ENCODE peak calls at places on chromosomes 5 and 9, in eight cellular contexts. One of them, this sample, is unnamed.

GRCh38 chr5:66440202-66440680 is 156.0 kb upstream of the MAST4 start:
- DNase-seq in effector memory CD4-positive, alpha-beta T cell: no peak
- DNase-seq in AG04450: no peak
- DNase-seq in neural progenitor cell: no peak
- DNase-seq in tibial artery: peak; percentile 45
- DNase-seq in small intestine: no peak
- DNase-seq in neuronal stem cell: no peak
- DNase-seq in right cardiac atrium: no peak
- DNase-seq in this sample: peak; percentile 22

GRCh38 chr9:106075568-106075967 is 381.2 kb downstream of the TMEM38B start:
- DNase-seq in effector memory CD4-positive, alpha-beta T cell: no peak
- DNase-seq in small intestine: no peak
- DNase-seq in neural progenitor cell: no peak
- DNase-seq in AG04450: no peak
- DNase-seq in tibial artery: no peak
- DNase-seq in neuronal stem cell: no peak
- DNase-seq in right cardiac atrium: no peak
- DNase-seq in this sample: no peak

GRCh38 chr5:79105868-79106267 is 5.7 kb upstream of the BHMT start:
- DNase-seq in neural progenitor cell: no peak
- DNase-seq in tibial artery: no peak
- DNase-seq in small intestine: no peak
- DNase-seq in effector memory CD4-positive, alpha-beta T cell: no peak
- DNase-seq in right cardiac atrium: no peak
- DNase-seq in neuronal stem cell: no peak
- DNase-seq in AG04450: no peak
- DNase-seq in this sample: no peak

GRCh38 chr9:137604345-137605145 is 941 bp upstream of the ARRDC1 start:
- DNase-seq in small intestine: no peak
- DNase-seq in neural progenitor cell: peak; percentile 39
- DNase-seq in tibial artery: peak; percentile 49
- DNase-seq in right cardiac atrium: peak; percentile 65
- DNase-seq in neuronal stem cell: no peak
- DNase-seq in AG04450: no peak
- DNase-seq in effector memory CD4-positive, alpha-beta T cell: no peak
- DNase-seq in this sample: no peak

GRCh38 chr5:167642779-167643517 is 648.5 kb upstream of the WWC1 start:
- DNase-seq in neural progenitor cell: no peak
- DNase-seq in neuronal stem cell: no peak
- DNase-seq in effector memory CD4-positive, alpha-beta T cell: no peak
- DNase-seq in small intestine: no peak
- DNase-seq in AG04450: peak; percentile 21
- DNase-seq in tibial artery: no peak
- DNase-seq in right cardiac atrium: no peak
- DNase-seq in this sample: no peak

GRCh38 chr9:21993893-21994525 is at the start of gene CDKN2A:
- DNase-seq in effector memory CD4-positive, alpha-beta T cell: no peak
- DNase-seq in right cardiac atrium: peak; percentile 71
- DNase-seq in tibial artery: no peak
- DNase-seq in AG04450: no peak
- DNase-seq in neuronal stem cell: no peak
- DNase-seq in small intestine: peak; percentile 20
- DNase-seq in neural progenitor cell: peak; percentile 69
- DNase-seq in this sample: no peak

GRCh38 chr5:53334431-53334941 is 145.9 kb upstream of the FST start:
- DNase-seq in neuronal stem cell: no peak
- DNase-seq in AG04450: peak; percentile 39
- DNase-seq in effector memory CD4-positive, alpha-beta T cell: no peak
- DNase-seq in small intestine: no peak
- DNase-seq in tibial artery: no peak
- DNase-seq in right cardiac atrium: no peak
- DNase-seq in neural progenitor cell: no peak
- DNase-seq in this sample: no peak

GRCh38 chr9:8395022-8395421 is 595.4 kb upstream of the DMAC1 start:
- DNase-seq in neuronal stem cell: no peak
- DNase-seq in small intestine: no peak
- DNase-seq in AG04450: no peak
- DNase-seq in right cardiac atrium: no peak
- DNase-seq in effector memory CD4-positive, alpha-beta T cell: no peak
- DNase-seq in neural progenitor cell: no peak
- DNase-seq in tibial artery: no peak
- DNase-seq in this sample: no peak

GRCh38 chr9:96034553-96035122 is 159.1 kb downstream of the ERCC6L2 start:
- DNase-seq in small intestine: no peak
- DNase-seq in tibial artery: no peak
- DNase-seq in neuronal stem cell: no peak
- DNase-seq in neural progenitor cell: no peak
- DNase-seq in right cardiac atrium: no peak
- DNase-seq in AG04450: no peak
- DNase-seq in effector memory CD4-positive, alpha-beta T cell: no peak
- DNase-seq in this sample: no peak

GRCh38 chr9:19114680-19115270 is 12.1 kb upstream of the HAUS6 start:
- DNase-seq in effector memory CD4-positive, alpha-beta T cell: no peak
- DNase-seq in AG04450: no peak
- DNase-seq in neural progenitor cell: no peak
- DNase-seq in tibial artery: no peak
- DNase-seq in small intestine: no peak
- DNase-seq in neuronal stem cell: no peak
- DNase-seq in right cardiac atrium: no peak
- DNase-seq in this sample: no peak

GRCh38 chr9:131736440-131736839 is 3.4 kb downstream of the RAPGEF1 start:
- DNase-seq in tibial artery: no peak
- DNase-seq in small intestine: no peak
- DNase-seq in neuronal stem cell: no peak
- DNase-seq in neural progenitor cell: no peak
- DNase-seq in AG04450: no peak
- DNase-seq in effector memory CD4-positive, alpha-beta T cell: no peak
- DNase-seq in right cardiac atrium: no peak
- DNase-seq in this sample: no peak

GRCh38 chr5:170623576-170624181 is 119.9 kb downstream of the KCNIP1 start:
- DNase-seq in tibial artery: no peak
- DNase-seq in right cardiac atrium: peak; percentile 78
- DNase-seq in small intestine: no peak
- DNase-seq in neural progenitor cell: peak; percentile 83
- DNase-seq in neuronal stem cell: no peak
- DNase-seq in AG04450: peak; percentile 13
- DNase-seq in effector memory CD4-positive, alpha-beta T cell: no peak
- DNase-seq in this sample: no peak

GRCh38 chr5:32076699-32077695 is 97.1 kb downstream of the GOLPH3 start:
- DNase-seq in small intestine: peak; percentile 22
- DNase-seq in neural progenitor cell: peak; percentile 62
- DNase-seq in neuronal stem cell: peak; percentile 21
- DNase-seq in right cardiac atrium: peak; percentile 69
- DNase-seq in AG04450: peak; percentile 10
- DNase-seq in effector memory CD4-positive, alpha-beta T cell: no peak
- DNase-seq in tibial artery: peak; percentile 60
- DNase-seq in this sample: peak; percentile 50

GRCh38 chr9:95750725-95751644 is 124.5 kb upstream of the ERCC6L2 start:
- DNase-seq in neural progenitor cell: no peak
- DNase-seq in AG04450: no peak
- DNase-seq in effector memory CD4-positive, alpha-beta T cell: peak; percentile 24
- DNase-seq in neuronal stem cell: no peak
- DNase-seq in right cardiac atrium: no peak
- DNase-seq in small intestine: peak; percentile 38
- DNase-seq in tibial artery: no peak
- DNase-seq in this sample: no peak

GRCh38 chr9:135243201-135244190 is 156.0 kb downstream of the OLFM1 start:
- DNase-seq in tibial artery: no peak
- DNase-seq in neural progenitor cell: no peak
- DNase-seq in right cardiac atrium: peak; percentile 28
- DNase-seq in neuronal stem cell: no peak
- DNase-seq in AG04450: no peak
- DNase-seq in small intestine: no peak
- DNase-seq in effector memory CD4-positive, alpha-beta T cell: no peak
- DNase-seq in this sample: no peak

GRCh38 chr5:75656311-75657003 is 45.2 kb downstream of the ANKDD1B start:
- DNase-seq in right cardiac atrium: no peak
- DNase-seq in tibial artery: no peak
- DNase-seq in AG04450: no peak
- DNase-seq in small intestine: no peak
- DNase-seq in neuronal stem cell: no peak
- DNase-seq in neural progenitor cell: no peak
- DNase-seq in effector memory CD4-positive, alpha-beta T cell: no peak
- DNase-seq in this sample: no peak

GRCh38 chr9:105832311-105832710 is 138.0 kb downstream of the TMEM38B start:
- DNase-seq in small intestine: no peak
- DNase-seq in effector memory CD4-positive, alpha-beta T cell: no peak
- DNase-seq in AG04450: no peak
- DNase-seq in neural progenitor cell: no peak
- DNase-seq in neuronal stem cell: no peak
- DNase-seq in right cardiac atrium: no peak
- DNase-seq in tibial artery: no peak
- DNase-seq in this sample: no peak

GRCh38 chr5:60018091-60018490 is 124.6 kb upstream of the PDE4D start:
- DNase-seq in tibial artery: no peak
- DNase-seq in neuronal stem cell: no peak
- DNase-seq in small intestine: no peak
- DNase-seq in AG04450: no peak
- DNase-seq in right cardiac atrium: no peak
- DNase-seq in neural progenitor cell: no peak
- DNase-seq in effector memory CD4-positive, alpha-beta T cell: no peak
- DNase-seq in this sample: no peak

GRCh38 chr9:126818482-126818881 is 13.6 kb downstream of the ZBTB43 start:
- DNase-seq in tibial artery: no peak
- DNase-seq in neural progenitor cell: no peak
- DNase-seq in effector memory CD4-positive, alpha-beta T cell: no peak
- DNase-seq in neuronal stem cell: no peak
- DNase-seq in AG04450: no peak
- DNase-seq in small intestine: no peak
- DNase-seq in right cardiac atrium: no peak
- DNase-seq in this sample: no peak
- H3K9me3 ChIP-seq in tibial artery: peaks cover 17% of the 10 kb centered on the region
- H3K9me3 ChIP-seq in neural progenitor cell: peaks cover 15% of the 10 kb centered on the region
- H3K9me3 ChIP-seq in effector memory CD4-positive, alpha-beta T cell: peaks cover 3% of the 10 kb centered on the region
- H3K9me3 ChIP-seq in neuronal stem cell: peaks cover 11% of the 10 kb centered on the region
- H3K9me3 ChIP-seq in AG04450: peaks cover 20% of the 10 kb centered on the region
- H3K9me3 ChIP-seq in small intestine: no peaks in the 10 kb centered on the region
- H3K9me3 ChIP-seq in right cardiac atrium: no peaks in the 10 kb centered on the region
- H3K9me3 ChIP-seq in this sample: peaks cover 48% of the 10 kb centered on the region

GRCh38 chr9:84276741-84277140 is 63.8 kb downstream of the SLC28A3 start:
- DNase-seq in neuronal stem cell: no peak
- DNase-seq in right cardiac atrium: no peak
- DNase-seq in small intestine: no peak
- DNase-seq in tibial artery: no peak
- DNase-seq in AG04450: no peak
- DNase-seq in neural progenitor cell: peak; percentile 56
- DNase-seq in effector memory CD4-positive, alpha-beta T cell: no peak
- DNase-seq in this sample: no peak

GRCh38 chr9:84271887-84272556 is 68.5 kb downstream of the SLC28A3 start:
- DNase-seq in neural progenitor cell: peak; percentile 18
- DNase-seq in right cardiac atrium: no peak
- DNase-seq in tibial artery: no peak
- DNase-seq in AG04450: no peak
- DNase-seq in small intestine: no peak
- DNase-seq in neuronal stem cell: no peak
- DNase-seq in effector memory CD4-positive, alpha-beta T cell: no peak
- DNase-seq in this sample: no peak

GRCh38 chr9:84266087-84266561 is 74.4 kb downstream of the SLC28A3 start:
- DNase-seq in small intestine: peak; percentile 85
- DNase-seq in tibial artery: no peak
- DNase-seq in right cardiac atrium: no peak
- DNase-seq in effector memory CD4-positive, alpha-beta T cell: no peak
- DNase-seq in neural progenitor cell: peak; percentile 45
- DNase-seq in AG04450: no peak
- DNase-seq in neuronal stem cell: no peak
- DNase-seq in this sample: no peak

DNA sequence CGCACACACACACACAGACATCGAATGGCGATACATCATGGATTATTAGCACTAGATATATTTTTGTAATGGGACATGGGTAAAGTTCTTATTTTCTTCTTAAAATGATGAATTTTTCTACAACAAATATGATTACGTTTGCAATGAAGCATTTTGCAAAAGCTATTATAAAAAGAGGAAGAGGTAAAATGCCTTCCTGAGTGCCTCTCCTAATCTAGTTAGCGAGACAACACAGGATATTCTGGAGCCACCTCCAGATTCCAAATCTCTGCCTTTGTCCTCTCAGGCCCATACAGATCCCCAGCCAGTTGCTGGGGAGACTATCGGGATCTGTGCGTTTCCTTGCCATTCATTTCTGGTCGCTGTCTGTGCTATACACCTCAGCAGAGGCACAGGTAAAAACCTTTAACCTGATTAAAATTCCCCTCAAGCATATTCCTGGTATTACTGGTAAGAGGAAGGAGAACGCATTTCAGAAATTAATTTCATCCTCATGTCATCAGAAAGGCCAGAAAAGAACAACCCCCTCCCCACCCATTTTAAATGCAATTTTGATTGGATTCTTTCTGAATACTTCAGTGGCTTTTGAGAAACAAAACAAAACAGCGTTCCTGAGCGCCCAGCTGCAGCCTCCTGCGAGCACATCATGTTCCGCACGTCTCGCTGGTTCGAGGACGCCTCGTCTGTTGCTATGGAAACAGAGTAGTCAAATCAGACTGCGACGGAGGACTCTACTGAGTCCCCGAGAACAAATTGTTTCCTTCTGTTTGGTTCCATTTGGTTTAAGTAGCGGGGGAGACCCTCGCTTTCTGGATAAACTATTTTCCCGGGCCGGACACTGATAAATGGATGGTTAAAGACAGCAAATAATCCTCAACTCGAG is 69.3 kb downstream of the SLC28A3 start:
- DNase-seq in AG04450: peak; percentile 26
- DNase-seq in effector memory CD4-positive, alpha-beta T cell: no peak
- DNase-seq in neural progenitor cell: peak; percentile 94
- DNase-seq in neuronal stem cell: peak; percentile 67
- DNase-seq in tibial artery: peak; percentile 54
- DNase-seq in small intestine: peak; percentile 27
- DNase-seq in right cardiac atrium: peak; percentile 75
- DNase-seq in this sample: peak; percentile 41
- H3K27ac ChIP-seq in AG04450: no peak overlapping the region
- H3K27ac ChIP-seq in effector memory CD4-positive, alpha-beta T cell: no peak overlapping the region
- H3K27ac ChIP-seq in neural progenitor cell: no peak overlapping the region
- H3K27ac ChIP-seq in neuronal stem cell: no peak overlapping the region
- H3K27ac ChIP-seq in tibial artery: no peak overlapping the region
- H3K27ac ChIP-seq in small intestine: no peak overlapping the region
- H3K27ac ChIP-seq in right cardiac atrium: peak overlapping the region; percentile 10
- H3K27ac ChIP-seq in this sample: peak overlapping the region; percentile 44

GRCh38 chr9:118029425-118029824 is 325.2 kb downstream of the TLR4 start:
- DNase-seq in AG04450: no peak
- DNase-seq in neural progenitor cell: no peak
- DNase-seq in effector memory CD4-positive, alpha-beta T cell: no peak
- DNase-seq in tibial artery: no peak
- DNase-seq in small intestine: no peak
- DNase-seq in neuronal stem cell: no peak
- DNase-seq in right cardiac atrium: no peak
- DNase-seq in this sample: no peak
- H3K9me3 ChIP-seq in AG04450: peaks cover 6% of the 10 kb centered on the region
- H3K9me3 ChIP-seq in neural progenitor cell: no peaks in the 10 kb centered on the region
- H3K9me3 ChIP-seq in effector memory CD4-positive, alpha-beta T cell: no peaks in the 10 kb centered on the region
- H3K9me3 ChIP-seq in tibial artery: no peaks in the 10 kb centered on the region
- H3K9me3 ChIP-seq in small intestine: no peaks in the 10 kb centered on the region
- H3K9me3 ChIP-seq in neuronal stem cell: no peaks in the 10 kb centered on the region
- H3K9me3 ChIP-seq in right cardiac atrium: no peaks in the 10 kb centered on the region
- H3K9me3 ChIP-seq in this sample: peaks cover 11% of the 10 kb centered on the region

DNA sequence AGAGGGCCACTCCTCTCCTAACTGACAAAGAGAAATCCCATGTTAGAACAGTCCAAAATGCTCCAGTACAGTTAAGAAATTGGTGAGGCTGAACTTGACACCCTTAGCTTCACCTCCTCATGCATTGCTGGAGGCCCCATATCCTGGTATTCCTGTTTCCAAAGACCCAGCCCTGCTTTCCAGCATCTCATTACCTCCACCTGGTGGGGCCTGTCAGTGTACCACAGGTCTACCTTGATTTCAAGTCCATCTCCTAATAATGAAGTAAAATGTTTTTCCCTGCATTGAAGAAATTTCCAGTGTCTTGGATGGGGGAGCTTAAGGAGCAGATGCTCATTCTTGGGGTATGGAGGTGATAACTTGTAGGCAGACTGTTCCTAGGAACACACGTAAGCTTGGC is 70.6 kb upstream of the S1PR3 start:
- DNase-seq in neuronal stem cell: no peak
- DNase-seq in AG04450: no peak
- DNase-seq in small intestine: no peak
- DNase-seq in neural progenitor cell: no peak
- DNase-seq in right cardiac atrium: no peak
- DNase-seq in tibial artery: no peak
- DNase-seq in effector memory CD4-positive, alpha-beta T cell: no peak
- DNase-seq in this sample: no peak
- H3K27ac ChIP-seq in neuronal stem cell: no peak overlapping the region
- H3K27ac ChIP-seq in AG04450: no peak overlapping the region
- H3K27ac ChIP-seq in small intestine: no peak overlapping the region
- H3K27ac ChIP-seq in neural progenitor cell: no peak overlapping the region
- H3K27ac ChIP-seq in right cardiac atrium: no peak overlapping the region
- H3K27ac ChIP-seq in tibial artery: no peak overlapping the region
- H3K27ac ChIP-seq in effector memory CD4-positive, alpha-beta T cell: no peak overlapping the region
- H3K27ac ChIP-seq in this sample: no peak overlapping the region